ENCODE peak calls at places on chromosomes 16 and 17, in seven cellular contexts. V, B, R, U, H, P and A are unnamed samples.
A peak's percentile ranks its signal among the peaks of the same experiment; 100 is the strongest.

GRCh38 chr17:76382305-76382802 is 2.1 kb upstream of the SPHK1 start:
- DNase-seq in V (no peak), R (no peak), B (no peak), P (no peak), H (no peak), U (no peak), A (no peak)

GRCh38 chr17:50931003-50931878 is 65.1 kb upstream of the TOB1 start:
- DNase-seq in B (peak; percentile 55), U (peak; percentile 89), R (no peak), P (peak; percentile 79), V (peak; percentile 91), H (peak; percentile 86), A (peak; percentile 75)

GRCh38 chr17:82962163-82962720 is 117.2 kb upstream of the METRNL start:
- DNase-seq in H (peak; percentile 48), V (no peak), P (peak; percentile 57), U (no peak), R (no peak), B (no peak), A (no peak)

GRCh38 chr17:55332296-55333041 is 67.7 kb downstream of the HLF start:
- DNase-seq in B (no peak), V (peak; percentile 74), H (no peak), P (no peak), R (no peak), U (no peak), A (no peak)

GRCh38 chr17:41500131-41500911 is 5.1 kb downstream of the KRT13 start:
- DNase-seq in H (no peak), U (no peak), P (peak; percentile 65), B (no peak), R (no peak), V (no peak), A (no peak)

GRCh38 chr17:2418572-2418971 is 17.7 kb upstream of the MNT start:
- DNase-seq in U (no peak), R (no peak), P (no peak), B (no peak), H (peak; percentile 25), V (no peak), A (no peak)

GRCh38 chr17:27630607-27631408 is at the start of gene LGALS9:
- DNase-seq in R (no peak), B (no peak), H (peak; percentile 74), P (no peak), V (no peak), U (no peak), A (peak; percentile 67)

GRCh38 chr16:66746682-66747081 is 4.7 kb downstream of the DYNC1LI2 start:
- DNase-seq in V (peak; percentile 67), U (no peak), H (no peak), R (no peak), P (no peak), B (no peak), A (no peak)

GRCh38 chr16:86751081-86752030 is 173.0 kb downstream of the FOXL1 start:
- DNase-seq in H (no peak), P (peak; percentile 94), U (peak; percentile 63), B (peak; percentile 63), R (no peak), V (no peak), A (no peak)

GRCh38 chr16:54589326-54589725 is 302.7 kb upstream of the IRX3 start:
- DNase-seq in R (no peak), H (no peak), B (no peak), P (no peak), V (no peak), U (no peak), A (no peak)

GRCh38 chr16:14202697-14203096 is 131.6 kb downstream of the MRTFB start:
- DNase-seq in V (no peak), H (no peak), U (no peak), R (no peak), P (peak; percentile 21), B (no peak), A (no peak)

GRCh38 chr17:51461578-51462004 is 201.2 kb downstream of the UTP18 start:
- DNase-seq in B (peak; percentile 4), V (peak; percentile 52), P (peak; percentile 54), R (no peak), H (no peak), U (peak; percentile 44), A (peak; percentile 40)

GRCh38 chr16:72481419-72481818 is 309.5 kb upstream of the PMFBP1 start:
- DNase-seq in H (no peak), B (no peak), R (no peak), V (no peak), P (peak; percentile 5), U (no peak), A (no peak)

GRCh38 chr17:73901661-73902415 is 257.6 kb upstream of the SDK2 start:
- DNase-seq in V (peak; percentile 76), R (no peak), B (no peak), P (peak; percentile 8), U (peak; percentile 33), H (peak; percentile 78), A (peak; percentile 12)

DNA sequence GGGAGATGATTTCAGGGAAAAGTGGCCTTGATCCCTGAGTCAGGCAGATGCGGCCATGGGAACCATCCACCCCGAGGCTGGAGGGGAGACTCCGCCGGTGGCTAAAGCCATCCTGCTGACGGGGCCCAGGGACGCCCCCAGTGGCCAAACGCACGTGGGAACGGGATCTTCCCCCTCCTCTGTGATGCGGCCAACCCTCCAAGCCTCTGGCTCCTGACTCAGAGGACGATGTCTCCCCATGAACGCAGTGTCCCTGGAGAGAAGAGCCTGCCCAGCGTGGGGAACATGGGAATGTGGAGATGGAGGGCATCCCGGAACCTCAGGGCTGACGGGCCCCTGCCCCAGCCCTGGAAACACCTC is 25.0 kb downstream of the SLC7A5 start:
- DNase-seq in R (no peak), V (no peak), H (no peak), B (no peak), P (peak; percentile 63), U (no peak), A (no peak)
- TF ChIP-seq CTCF in R (no peak), V (no peak), H (no peak), B (no peak), P (no peak), U (no peak), A (no peak)

GRCh38 chr16:25691519-25692091 is at the start of gene HS3ST4:
- DNase-seq in U (no peak), V (no peak), H (no peak), R (no peak), B (no peak), P (no peak), A (peak; percentile 44)

GRCh38 chr16:25692307-25692706 is 548 bp downstream of the HS3ST4 start:
- DNase-seq in V (no peak), P (no peak), H (no peak), U (no peak), B (no peak), R (no peak), A (peak; percentile 46)

GRCh38 chr16:25690563-25691143 is 1.1 kb upstream of the HS3ST4 start:
- DNase-seq in P (no peak), B (no peak), R (no peak), U (no peak), H (no peak), V (no peak), A (no peak)

GRCh38 chr16:25693621-25694020 is 1.9 kb downstream of the HS3ST4 start:
- DNase-seq in V (no peak), P (no peak), H (no peak), U (no peak), R (no peak), B (no peak), A (peak; percentile 31)

GRCh38 chr16:25692734-25693508 is 1.2 kb downstream of the HS3ST4 start:
- DNase-seq in H (no peak), U (no peak), P (no peak), R (no peak), B (no peak), V (no peak), A (peak; percentile 24)
- TF ChIP-seq CTCF in H (no peak), U (no peak), P (no peak), R (no peak), B (no peak), V (no peak), A (no peak)

GRCh38 chr17:29243792-29244191 is 2.9 kb upstream of the CRYBA1 start:
- DNase-seq in R (no peak), H (no peak), V (no peak), B (no peak), U (no peak), P (peak; percentile 49), A (peak; percentile 44)
- TF ChIP-seq CTCF in R (no peak), H (no peak), V (no peak), B (peak; percentile 59), U (no peak), P (peak; percentile 60), A (peak; percentile 36)

GRCh38 chr16:24954137-24954536 is 61.0 kb downstream of the ARHGAP17 start:
- DNase-seq in V (no peak), P (no peak), U (no peak), H (no peak), B (no peak), R (no peak), A (no peak)

GRCh38 chr16:24950275-24950674 is 64.9 kb downstream of the ARHGAP17 start:
- DNase-seq in B (peak; percentile 21), H (no peak), P (peak; percentile 63), V (no peak), U (no peak), R (no peak), A (no peak)

GRCh38 chr16:24953721-24954120 is 61.4 kb downstream of the ARHGAP17 start:
- DNase-seq in B (no peak), R (no peak), V (no peak), H (no peak), P (no peak), U (no peak), A (no peak)

GRCh38 chr16:24957887-24958286 is 57.3 kb downstream of the ARHGAP17 start:
- DNase-seq in P (no peak), H (no peak), U (no peak), V (no peak), R (no peak), B (no peak), A (no peak)

GRCh38 chr16:24955975-24956731 is 59.0 kb downstream of the ARHGAP17 start:
- DNase-seq in H (no peak), B (no peak), R (no peak), P (no peak), U (no peak), V (no peak), A (no peak)
- TF ChIP-seq CTCF in H (no peak), B (no peak), R (no peak), P (no peak), U (no peak), V (no peak), A (peak; percentile 21)